ENCODE peak calls at places on chromosomes 12 and 14, in eight cellular contexts. L is K562, V is SK-N-SH, S is A549, F is HCT116, N is Panc1, A is HepG2, E is GM12878. Q is an unnamed sample.
A peak's percentile ranks its signal among the peaks of the same experiment; 100 is the strongest.

GRCh38 chr14:93830753-93831461 is 42.6 kb upstream of the PRIMA1 start:
- DNase-seq in L (no peak), F (no peak), E (no peak), N (no peak), S (no peak), A (no peak), V (no peak), Q (no peak)

GRCh38 chr12:4909734-4910501 is at the start of gene KCNA1:
- DNase-seq in L (no peak), E (no peak), A (no peak), S (no peak), F (no peak), V (peak; percentile 31), N (no peak), Q (no peak)

GRCh38 chr12:74129702-74130101 is 407.9 kb upstream of the ATXN7L3B start:
- DNase-seq in V (no peak), N (no peak), E (no peak), L (no peak), S (no peak), F (no peak), A (no peak), Q (no peak)

GRCh38 chr14:94547151-94547680 is 14.0 kb upstream of the SERPINA4 start:
- DNase-seq in S (no peak), V (no peak), N (no peak), E (no peak), L (no peak), F (no peak), A (no peak), Q (no peak)

GRCh38 chr14:59303216-59303615 is 114.7 kb downstream of the DAAM1 start:
- DNase-seq in V (no peak), N (no peak), L (no peak), A (no peak), F (no peak), S (no peak), E (no peak), Q (no peak)

GRCh38 chr12:122067966-122068365 is 10.6 kb upstream of the MLXIP start:
- DNase-seq in V (no peak), S (no peak), L (no peak), E (peak; percentile 56), N (no peak), F (no peak), A (no peak), Q (peak; percentile 17)

GRCh38 chr14:104923596-104924420 is 871 bp upstream of the PLD4 start:
- DNase-seq in F (no peak), S (no peak), N (no peak), A (no peak), L (no peak), E (no peak), V (no peak), Q (no peak)

GRCh38 chr14:62645649-62646048 is 399.6 kb downstream of the KCNH5 start:
- DNase-seq in E (no peak), L (no peak), A (no peak), N (no peak), V (no peak), S (no peak), F (no peak), Q (no peak)

GRCh38 chr12:24848941-24849477 is 99.9 kb downstream of the BCAT1 start:
- DNase-seq in L (no peak), E (no peak), V (no peak), F (no peak), A (no peak), S (no peak), N (no peak), Q (no peak)

GRCh38 chr12:48979602-48980388 is 1.7 kb downstream of the WNT1 start:
- DNase-seq in V (no peak), L (no peak), A (no peak), S (no peak), F (no peak), E (no peak), N (no peak), Q (no peak)

GRCh38 chr12:122123051-122123760 is 44.6 kb downstream of the MLXIP start:
- DNase-seq in L (peak; percentile 84), S (peak; percentile 76), A (peak; percentile 63), E (no peak), V (peak; percentile 86), N (no peak), F (peak; percentile 41), Q (peak; percentile 64)

GRCh38 chr14:95329941-95330340 is 10.2 kb upstream of the CLMN start:
- DNase-seq in F (no peak), V (no peak), A (no peak), S (no peak), L (no peak), E (no peak), N (no peak), Q (no peak)

GRCh38 chr14:23061995-23062394 is 4.7 kb upstream of the CDH24 start:
- DNase-seq in A (peak; percentile 87), L (no peak), E (no peak), F (peak; percentile 60), S (peak; percentile 75), N (peak; percentile 77), V (no peak), Q (no peak)

GRCh38 chr14:66752109-66752508 is 244.2 kb downstream of the GPHN start:
- DNase-seq in S (no peak), V (no peak), E (peak; percentile 41), N (no peak), L (no peak), A (no peak), F (no peak), Q (no peak)

DNA sequence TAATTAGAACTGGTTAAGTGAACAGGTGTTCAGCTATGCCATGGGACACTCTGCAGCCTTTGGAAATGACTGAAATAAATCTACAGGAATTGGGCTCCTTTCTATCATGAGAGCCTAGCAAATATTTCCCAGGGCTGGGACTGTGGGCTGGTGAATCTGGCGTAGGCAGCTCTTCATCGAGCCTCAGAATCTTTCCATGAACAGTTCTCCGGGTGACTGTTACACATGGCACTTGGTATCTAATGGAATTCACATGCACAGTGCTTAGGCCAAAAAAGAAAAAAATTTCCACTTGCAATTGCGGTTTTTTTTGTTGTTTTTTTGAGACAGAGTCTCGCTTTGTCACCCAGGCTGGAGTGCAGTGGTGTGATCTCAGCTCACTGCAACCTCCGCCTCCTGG is 32.1 kb downstream of the PRKAB1 start:
- DNase-seq in N (no peak), L (no peak), E (no peak), S (no peak), V (no peak), A (no peak), F (no peak), Q (no peak)
- TF ChIP-seq REST in N (no peak), L (no peak), E (no peak), S (no peak), V (no peak), A (no peak), F (no peak), Q (no peak)

GRCh38 chr12:13208533-13209278 is 12.2 kb downstream of the EMP1 start:
- DNase-seq in A (no peak), F (no peak), L (peak; percentile 5), E (no peak), S (peak; percentile 38), N (no peak), V (peak; percentile 15), Q (no peak)
- TF ChIP-seq REST in A (no peak), F (no peak), L (no peak), E (no peak), S (no peak), N (no peak), V (no peak), Q (no peak)

GRCh38 chr12:101925352-101925751 is 48.0 kb downstream of the DRAM1 start:
- DNase-seq in L (no peak), V (no peak), N (no peak), E (no peak), S (peak; percentile 18), F (no peak), A (no peak), Q (peak; percentile 93)
- TF ChIP-seq REST in L (no peak), V (no peak), N (no peak), E (no peak), S (no peak), F (no peak), A (no peak), Q (no peak)

DNA sequence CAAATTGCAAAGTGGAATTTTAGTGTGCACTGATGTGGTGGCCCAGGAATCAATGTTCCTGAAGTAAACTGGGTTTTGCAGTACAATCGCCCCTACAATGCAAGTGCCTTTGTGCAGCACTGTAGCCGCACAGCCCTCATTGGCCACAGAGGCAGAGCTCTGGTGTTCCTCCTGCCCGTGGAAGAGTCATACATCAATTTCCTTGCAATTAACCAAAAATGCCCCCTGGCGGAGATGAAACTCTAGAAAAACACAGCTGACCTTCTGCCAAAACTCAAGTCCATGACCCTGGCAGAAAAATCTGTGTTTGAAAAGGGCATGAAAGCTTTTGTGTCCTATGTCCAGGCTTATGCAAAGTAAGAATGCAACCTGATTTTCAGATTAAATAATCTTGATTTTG is 117.9 kb upstream of the PRB2 start:
- DNase-seq in A (peak; percentile 18), E (no peak), V (peak; percentile 66), L (peak; percentile 17), F (peak; percentile 23), S (peak; percentile 24), N (no peak), Q (no peak)
- TF ChIP-seq REST in A (no peak), E (no peak), V (no peak), L (no peak), F (no peak), S (no peak), N (no peak), Q (no peak)

DNA sequence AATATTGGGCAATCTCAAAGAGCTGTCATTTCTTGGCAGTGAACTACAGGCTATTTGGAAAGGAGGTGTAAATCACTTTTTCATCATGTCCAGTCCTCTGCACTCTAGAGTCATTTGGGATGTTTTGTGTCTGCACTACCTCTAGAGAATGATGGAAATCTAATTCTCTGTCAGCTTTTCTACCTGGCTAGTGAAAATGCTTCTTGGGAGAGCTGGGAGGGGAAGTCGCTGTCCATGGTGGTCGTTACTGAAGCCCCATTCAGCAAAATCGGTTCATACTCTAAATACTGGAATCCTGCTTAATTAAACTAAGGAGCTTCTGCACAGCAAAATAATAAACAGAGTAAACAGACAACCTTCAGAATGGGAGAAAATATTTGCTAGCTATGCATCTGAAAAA is 251.8 kb downstream of the APAF1 start:
- DNase-seq in E (no peak), S (no peak), L (no peak), N (no peak), A (no peak), V (no peak), F (no peak), Q (no peak)
- TF ChIP-seq REST in E (peak; percentile 80), S (peak; percentile 84), L (no peak), N (peak; percentile 75), A (peak; percentile 39), V (peak; percentile 94), F (peak; percentile 62), Q (peak; percentile 93)

GRCh38 chr12:120012067-120012621 is 23.1 kb downstream of the BICDL1 start:
- DNase-seq in S (peak; percentile 67), V (peak; percentile 66), E (peak; percentile 93), A (no peak), N (no peak), F (peak; percentile 18), L (peak; percentile 14), Q (no peak)
- TF ChIP-seq REST in S (no peak), V (no peak), E (no peak), A (no peak), N (no peak), F (no peak), L (no peak), Q (no peak)

DNA sequence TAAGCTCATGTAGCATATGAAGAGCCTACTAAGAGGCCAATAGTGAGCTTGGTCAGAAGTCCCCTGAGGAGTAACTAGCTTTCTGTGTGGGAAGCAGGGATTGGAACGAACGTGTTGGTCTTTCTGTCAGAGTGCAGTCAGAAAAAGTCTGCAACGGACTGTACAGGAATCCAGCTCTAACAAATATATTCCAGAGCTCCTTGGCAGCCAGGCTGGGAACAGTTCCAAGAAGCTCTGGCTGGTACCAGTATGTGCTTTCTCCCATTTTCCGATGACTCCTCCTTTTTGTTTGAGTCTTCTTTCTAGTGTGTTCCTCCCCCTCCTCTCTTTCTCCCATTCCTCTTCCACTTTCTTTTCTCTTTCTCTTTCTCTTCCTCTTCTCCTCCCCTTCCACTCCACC is 59.8 kb downstream of the TTLL5 start:
- DNase-seq in A (no peak), S (no peak), L (no peak), N (no peak), V (no peak), E (no peak), F (no peak), Q (no peak)
- TF ChIP-seq REST in A (no peak), S (no peak), L (no peak), N (no peak), V (no peak), E (no peak), F (no peak), Q (no peak)